ENCODE peak calls at places on chromosomes 12 and 14, in five cellular contexts. C is activated CD8-positive, alpha-beta memory T cell treated with anti-CD3 and anti-CD28 coated beads, Interleukin-2, amount 50 U/mL, for 48 hours; W is stimulated activated CD8-positive, alpha-beta memory T cell treated with anti-CD3 and anti-CD28 coated beads, Interleukin-4, amount 100 ng/mL, for 4 hours; R is mucosa of descending colon; P is AG08396. I is an unnamed sample.
A peak's percentile ranks its signal among the peaks of the same experiment; 100 is the strongest.

GRCh38 chr14:104390221-104390931 is 189.2 kb upstream of the C14orf180 start:
- DNase-seq in R (no peak), C (peak; percentile 52), W (no peak), P (no peak), I (no peak)

GRCh38 chr12:7099290-7099996 is 7.2 kb upstream of the C1R start:
- DNase-seq in W (no peak), R (no peak), P (no peak), C (no peak), I (no peak)

GRCh38 chr14:22613091-22613695 is 15.1 kb downstream of the ABHD4 start:
- DNase-seq in R (no peak), C (no peak), P (no peak), W (no peak), I (no peak)

GRCh38 chr12:19203013-19203412 is 73.5 kb downstream of the PLEKHA5 start:
- DNase-seq in W (no peak), P (no peak), C (no peak), R (no peak), I (no peak)

GRCh38 chr14:88729159-88729558 is 63.6 kb downstream of the EML5 start:
- DNase-seq in W (no peak), C (no peak), P (peak; percentile 13), R (no peak), I (peak; percentile 0)

GRCh38 chr14:101591121-101591520 is 29.8 kb downstream of the DIO3 start:
- DNase-seq in P (no peak), W (no peak), C (peak; percentile 42), R (peak; percentile 38), I (no peak)

GRCh38 chr14:64762044-64763034 is 58.1 kb downstream of the PLEKHG3 start:
- DNase-seq in W (no peak), C (peak; percentile 65), P (peak; percentile 83), R (peak; percentile 81), I (peak; percentile 63)

GRCh38 chr12:127550271-127550670 is 716.7 kb upstream of the TMEM132C start:
- DNase-seq in R (no peak), W (no peak), P (peak; percentile 20), C (no peak), I (peak; percentile 55)

GRCh38 chr12:11653215-11653753 is 3.8 kb downstream of the ETV6 start:
- DNase-seq in R (no peak), C (peak; percentile 75), W (no peak), P (no peak), I (no peak)

GRCh38 chr12:28795306-28795705 is 353.8 kb upstream of the FAR2 start:
- DNase-seq in P (no peak), W (no peak), C (no peak), R (no peak), I (no peak)

GRCh38 chr12:116939734-116940133 is 29.0 kb downstream of the FBXW8 start:
- DNase-seq in C (no peak), P (no peak), W (no peak), R (no peak), I (no peak)

GRCh38 chr12:28040251-28040650 is 67.7 kb upstream of the PTHLH start:
- DNase-seq in P (no peak), C (no peak), W (no peak), R (no peak), I (no peak)

GRCh38 chr14:36316131-36316530 is 4.3 kb downstream of the MBIP start:
- DNase-seq in C (no peak), P (no peak), R (no peak), W (no peak), I (no peak)

GRCh38 chr12:49049566-49050224 is 10.9 kb downstream of the KMT2D start:
- DNase-seq in P (peak; percentile 74), C (no peak), R (no peak), W (no peak), I (peak; percentile 94)

GRCh38 chr12:46269429-46270241 is 792 bp upstream of the SLC38A1 start:
- DNase-seq in P (no peak), W (peak; percentile 47), R (peak; percentile 67), C (peak; percentile 85), I (no peak)

GRCh38 chr12:128818065-128819022 is 5.4 kb downstream of the SLC15A4 start:
- DNase-seq in W (no peak), C (no peak), P (peak; percentile 53), R (no peak), I (peak; percentile 67)

GRCh38 chr14:87013583-87013982 is 979.4 kb downstream of the GALC start:
- DNase-seq in R (no peak), P (peak; percentile 30), C (no peak), W (no peak), I (no peak)

GRCh38 chr12:5244513-5244972 is 187.4 kb upstream of the NTF3 start:
- DNase-seq in P (no peak), C (no peak), R (no peak), W (no peak), I (no peak)

GRCh38 chr12:102470964-102471363 is 9.4 kb downstream of the IGF1 start:
- DNase-seq in W (no peak), R (no peak), P (no peak), C (no peak), I (no peak)

GRCh38 chr12:90836689-90837088 is 118.3 kb downstream of the CCER1 start:
- DNase-seq in R (no peak), W (no peak), C (no peak), P (no peak), I (no peak)

GRCh38 chr12:75823475-75823874 is 208.1 kb downstream of the PHLDA1 start:
- DNase-seq in R (no peak), C (no peak), W (no peak), P (no peak), I (no peak)

GRCh38 chr12:10189653-10190052 is 10.8 kb downstream of the TMEM52B start:
- DNase-seq in P (no peak), W (no peak), C (no peak), R (no peak), I (no peak)